ENCODE peak calls at places on chromosomes 11 and 22, in four cellular contexts. W is GM12878, K is GM12891, F is HL-60. S is an unnamed sample.

GRCh38 chr22:20531404-20532181 is 24.2 kb downstream of the MED15 start:
- DNase-seq in W (no peak), K (no peak), F (no peak), S (no peak)

GRCh38 chr11:92675810-92676209 is 293.6 kb upstream of the MTNR1B start:
- DNase-seq in W (no peak), K (no peak), F (no peak), S (no peak)

GRCh38 chr11:44556735-44557409 is 8.6 kb upstream of the CD82 start:
- DNase-seq in W (peak; percentile 47), K (no peak), F (peak; percentile 52), S (peak; percentile 35)

GRCh38 chr11:134466909-134467567 is 55.0 kb upstream of the B3GAT1 start:
- DNase-seq in W (no peak), K (no peak), F (no peak), S (no peak)

GRCh38 chr11:34149786-34150185 is 44.4 kb downstream of the NAT10 start:
- DNase-seq in W (no peak), K (no peak), F (no peak), S (peak; percentile 52)

GRCh38 chr11:94968334-94968958 is 4.9 kb downstream of the CWC15 start:
- DNase-seq in W (no peak), K (no peak), F (no peak), S (no peak)

GRCh38 chr22:26367402-26368245 is 61.4 kb upstream of the ASPHD2 start:
- DNase-seq in W (no peak), K (peak; percentile 42), F (peak; percentile 41), S (peak; percentile 64)

GRCh38 chr11:61037694-61038093 is 64.6 kb upstream of the CD5 start:
- DNase-seq in W (no peak), K (no peak), F (no peak), S (no peak)

GRCh38 chr11:70503201-70503877 is 105.0 kb downstream of the CTTN start:
- DNase-seq in W (no peak), K (no peak), F (no peak), S (no peak)

GRCh38 chr22:50184541-50185383 is 951 bp upstream of the TRABD start:
- DNase-seq in W (no peak), K (no peak), F (no peak), S (no peak)

GRCh38 chr22:44396021-44396726 is 83.4 kb upstream of the SHISAL1 start:
- DNase-seq in W (no peak), K (no peak), F (no peak), S (no peak)

GRCh38 chr22:31241936-31242335 is 29.8 kb downstream of the LIMK2 start:
- DNase-seq in W (no peak), K (no peak), F (no peak), S (no peak)

GRCh38 chr11:44812971-44813370 is 86.2 kb downstream of the TSPAN18 start:
- DNase-seq in W (no peak), K (no peak), F (no peak), S (no peak)

GRCh38 chr11:86047275-86047991 is 21.5 kb downstream of the PICALM start:
- DNase-seq in W (no peak), K (no peak), F (peak; percentile 74), S (no peak)

GRCh38 chr11:23995891-23996290 is 501.0 kb upstream of the LUZP2 start:
- DNase-seq in W (no peak), K (no peak), F (no peak), S (no peak)

GRCh38 chr11:115607621-115608191 is 103.5 kb upstream of the CADM1 start:
- DNase-seq in W (no peak), K (no peak), F (no peak), S (no peak)

GRCh38 chr11:106424111-106424510 is 346.6 kb downstream of the AASDHPPT start:
- DNase-seq in W (no peak), K (no peak), F (no peak), S (no peak)

GRCh38 chr11:45092901-45093760 is 53.3 kb upstream of the PRDM11 start:
- DNase-seq in W (no peak), K (no peak), F (peak; percentile 35), S (no peak)

GRCh38 chr11:12691473-12691872 is 17.3 kb downstream of the TEAD1 start:
- DNase-seq in W (no peak), K (no peak), F (no peak), S (no peak)

GRCh38 chr11:119790476-119790875 is 61.5 kb upstream of the NECTIN1 start:
- DNase-seq in W (no peak), K (no peak), F (no peak), S (no peak)

GRCh38 chr22:28882545-28882877 is 861 bp upstream of the ZNRF3 start:
- DNase-seq in W (no peak), K (no peak), F (peak; percentile 10), S (peak; percentile 66)

GRCh38 chr22:25782831-25783230 is 40.8 kb downstream of the MYO18B start:
- DNase-seq in W (no peak), K (no peak), F (no peak), S (no peak)

GRCh38 chr11:88016392-88017020 is 158.7 kb downstream of the RAB38 start:
- DNase-seq in W (peak; percentile 27), K (no peak), F (peak; percentile 74), S (peak; percentile 16)

GRCh38 chr22:38402204-38402603 is 52.8 kb downstream of the KCNJ4 start:
- DNase-seq in W (no peak), K (no peak), F (no peak), S (no peak)

GRCh38 chr22:39592104-39593060 is 21.8 kb downstream of the CACNA1I start:
- DNase-seq in W (no peak), K (no peak), F (no peak), S (no peak)

GRCh38 chr22:30217698-30218565 is 28.6 kb downstream of the LIF start:
- DNase-seq in W (no peak), K (no peak), F (no peak), S (no peak)

GRCh38 chr11:86063536-86063935 is 5.3 kb downstream of the PICALM start:
- DNase-seq in W (no peak), K (no peak), F (no peak), S (no peak)

GRCh38 chr11:15451713-15452112 is 337.0 kb downstream of the INSC start:
- DNase-seq in W (no peak), K (no peak), F (no peak), S (no peak)

GRCh38 chr11:13152264-13152663 is 125.3 kb upstream of the BMAL1 start:
- DNase-seq in W (no peak), K (no peak), F (no peak), S (no peak)

GRCh38 chr22:40395607-40396006 is 25.2 kb downstream of the SGSM3 start:
- DNase-seq in W (no peak), K (no peak), F (no peak), S (no peak)

GRCh38 chr11:35916270-35916669 is 27.6 kb upstream of the LDLRAD3 start:
- DNase-seq in W (no peak), K (no peak), F (no peak), S (no peak)

GRCh38 chr22:21068681-21069276 is 23.0 kb downstream of the LRRC74B start:
- DNase-seq in W (no peak), K (no peak), F (no peak), S (no peak)

GRCh38 chr11:12693485-12694181 is 19.4 kb downstream of the TEAD1 start:
- DNase-seq in W (no peak), K (no peak), F (peak; percentile 5), S (no peak)

GRCh38 chr22:48053973-48054372 is 1291.5 kb downstream of the TBC1D22A start:
- DNase-seq in W (no peak), K (no peak), F (no peak), S (no peak)

GRCh38 chr22:32775957-32776356 is 25.5 kb upstream of the TIMP3 start:
- DNase-seq in W (no peak), K (no peak), F (peak; percentile 4), S (peak; percentile 22)

GRCh38 chr11:129992161-129992944 is 10.3 kb downstream of the PRDM10 start:
- DNase-seq in W (no peak), K (peak; percentile 30), F (peak; percentile 77), S (peak; percentile 73)
- TF ChIP-seq SPI1 in W (no peak), K (no peak), F (no peak), S (no peak)

GRCh38 chr11:129143335-129143734 is 48.8 kb downstream of the ARHGAP32 start:
- DNase-seq in W (no peak), K (no peak), F (no peak), S (no peak)
- TF ChIP-seq SPI1 in W (no peak), K (no peak), F (no peak), S (no peak)

DNA sequence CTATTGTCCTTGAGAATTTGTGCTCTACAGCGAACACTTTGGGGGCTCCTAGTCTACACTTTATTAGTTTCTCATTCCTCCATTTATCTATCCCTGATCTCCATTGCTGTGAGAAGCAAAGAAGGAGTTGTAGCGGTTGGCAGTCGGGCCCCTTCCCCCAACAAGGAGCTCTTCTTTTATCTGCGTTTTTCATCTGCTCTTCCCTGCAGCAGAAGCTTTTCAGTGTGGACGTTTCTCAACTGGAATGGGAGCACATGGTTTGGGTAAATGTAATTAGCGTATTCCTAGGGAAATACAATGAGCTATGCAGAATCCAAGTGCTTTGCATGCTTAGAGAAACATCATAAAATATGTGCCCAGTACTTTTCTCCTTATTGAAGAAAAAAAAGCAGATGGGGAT is 117.8 kb upstream of the CCDC90B start:
- DNase-seq in W (no peak), K (no peak), F (no peak), S (no peak)
- TF ChIP-seq SPI1 in W (no peak), K (no peak), F (no peak), S (no peak)

GRCh38 chr11:128448981-128449713 is 138.2 kb downstream of the ETS1 start:
- DNase-seq in W (no peak), K (no peak), F (no peak), S (no peak)
- TF ChIP-seq SPI1 in W (no peak), K (no peak), F (no peak), S (no peak)

DNA sequence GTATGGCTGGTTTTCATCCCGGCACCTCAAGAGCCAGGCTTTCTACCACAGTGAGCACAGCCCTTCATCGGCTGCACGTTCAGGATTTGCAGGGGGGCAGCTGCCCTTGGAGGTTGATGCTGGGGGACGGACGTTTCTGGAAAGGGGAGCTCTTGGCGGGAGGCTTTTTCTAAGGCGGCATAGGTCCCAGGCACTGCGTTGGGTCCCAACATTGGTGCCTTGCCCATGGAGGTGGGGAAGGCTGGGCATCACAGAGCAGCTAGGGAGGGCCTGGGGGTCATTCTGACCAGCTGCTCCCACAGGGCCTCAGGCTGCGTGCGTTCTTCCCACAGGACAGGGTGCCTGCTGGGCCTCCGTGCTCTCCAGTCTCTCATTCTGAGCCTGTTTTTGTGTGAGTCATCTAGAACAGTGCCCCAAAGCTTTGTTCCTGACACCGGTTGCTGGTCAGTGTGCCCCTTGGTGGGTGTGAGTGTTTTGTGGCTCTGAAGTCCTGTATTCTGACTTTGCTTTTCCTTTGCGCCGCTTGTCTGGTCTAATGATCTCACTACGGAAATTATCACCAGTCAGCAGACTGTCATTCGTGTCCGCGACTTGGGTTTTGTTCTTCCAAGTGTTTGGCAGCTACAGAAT is 275.9 kb downstream of the TBC1D22A start:
- DNase-seq in W (no peak), K (no peak), F (no peak), S (no peak)
- TF ChIP-seq SPI1 in W (no peak), K (no peak), F (no peak), S (no peak)

GRCh38 chr11:72433455-72434061 is 773 bp downstream of the CLPB start:
- DNase-seq in W (no peak), K (no peak), F (peak; percentile 88), S (no peak)

GRCh38 chr11:72432347-72433287 is 1.7 kb downstream of the CLPB start:
- DNase-seq in W (no peak), K (no peak), F (no peak), S (no peak)

GRCh38 chr11:72429626-72430025 is 4.7 kb downstream of the CLPB start:
- DNase-seq in W (no peak), K (no peak), F (no peak), S (no peak)

GRCh38 chr11:72431846-72432245 is 2.5 kb downstream of the CLPB start:
- DNase-seq in W (no peak), K (no peak), F (no peak), S (no peak)

GRCh38 chr11:72430743-72431570 is 3.4 kb downstream of the CLPB start:
- DNase-seq in W (no peak), K (peak; percentile 49), F (peak; percentile 58), S (peak; percentile 57)
- TF ChIP-seq SPI1 in W (no peak), K (no peak), F (no peak), S (no peak)